ENCODE peak calls at places on chromosomes 16 and 17, in five cellular contexts. S is psoas muscle, Q is PC-3, P is cardiac muscle cell, U is A549. L is an unnamed sample.

GRCh38 chr16:24906199-24906808 is 60.5 kb downstream of the SLC5A11 start:
- DNase-seq in S (no peak), Q (peak), P (no peak), U (peak), L (no peak)

GRCh38 chr16:57372372-57373116 is at the start of gene CX3CL1:
- DNase-seq in S (peak), Q (no peak), P (peak), U (no peak), L (no peak)

GRCh38 chr17:27543958-27544349 is 87.0 kb upstream of the LGALS9 start:
- DNase-seq in S (no peak), Q (no peak), P (no peak), U (no peak), L (no peak)

GRCh38 chr17:29443041-29443440 is 52.9 kb downstream of the TAOK1 start:
- DNase-seq in S (no peak), Q (no peak), P (no peak), U (no peak), L (no peak)

GRCh38 chr17:74873874-74874614 is 1.2 kb upstream of the FDXR start:
- DNase-seq in S (no peak), Q (peak), P (no peak), U (peak), L (no peak)

GRCh38 chr17:72302735-72303134 is 181.9 kb downstream of the SOX9 start:
- DNase-seq in S (no peak), Q (no peak), P (no peak), U (no peak), L (no peak)

GRCh38 chr17:2598166-2598565 is 4.7 kb downstream of the PAFAH1B1 start:
- DNase-seq in S (no peak), Q (peak), P (no peak), U (no peak), L (no peak)

GRCh38 chr16:75620326-75621169 is 2.5 kb downstream of the ADAT1 start:
- DNase-seq in S (no peak), Q (no peak), P (no peak), U (no peak), L (no peak)

GRCh38 chr17:28944862-28945741 is 6.2 kb downstream of the PHF12 start:
- DNase-seq in S (no peak), Q (peak), P (no peak), U (no peak), L (no peak)

GRCh38 chr16:77062878-77063566 is 128.0 kb upstream of the MON1B start:
- DNase-seq in S (no peak), Q (no peak), P (no peak), U (no peak), L (no peak)

GRCh38 chr16:57244463-57244766 is 644 bp upstream of the ARL2BP start:
- DNase-seq in S (no peak), Q (no peak), P (no peak), U (no peak), L (no peak)

GRCh38 chr16:67164599-67165061 is at the start of gene HSF4:
- DNase-seq in S (peak), Q (no peak), P (peak), U (no peak), L (no peak)

GRCh38 chr17:41972571-41973411 is 6.2 kb downstream of the CNP start:
- DNase-seq in S (peak), Q (peak), P (no peak), U (no peak), L (no peak)

GRCh38 chr17:20206068-20206467 is 196.9 kb downstream of the SPECC1 start:
- DNase-seq in S (no peak), Q (peak), P (no peak), U (peak), L (peak)

GRCh38 chr17:78883533-78884131 is 19.4 kb downstream of the CEP295NL start:
- DNase-seq in S (peak), Q (peak), P (peak), U (peak), L (peak)

GRCh38 chr16:17307501-17307900 is 163.3 kb downstream of the XYLT1 start:
- DNase-seq in S (no peak), Q (no peak), P (no peak), U (no peak), L (no peak)

GRCh38 chr17:80599546-80600305 is 55.1 kb downstream of the RPTOR start:
- DNase-seq in S (no peak), Q (no peak), P (no peak), U (peak), L (no peak)

GRCh38 chr17:50043290-50044148 is 12.4 kb upstream of the ITGA3 start:
- DNase-seq in S (peak), Q (peak), P (no peak), U (no peak), L (no peak)

GRCh38 chr16:2121853-2122252 is 13.8 kb downstream of the PKD1 start:
- DNase-seq in S (peak), Q (no peak), P (no peak), U (no peak), L (no peak)

GRCh38 chr16:50609049-50609832 is 61.0 kb downstream of the NKD1 start:
- DNase-seq in S (no peak), Q (no peak), P (peak), U (no peak), L (no peak)

GRCh38 chr16:66479661-66480264 is 52.7 kb downstream of the BEAN1 start:
- DNase-seq in S (no peak), Q (no peak), P (no peak), U (no peak), L (no peak)

GRCh38 chr16:76125871-76126270 is 151.3 kb upstream of the CNTNAP4 start:
- DNase-seq in S (no peak), Q (no peak), P (no peak), U (no peak), L (no peak)

GRCh38 chr16:16938009-16938408 is 532.8 kb downstream of the XYLT1 start:
- DNase-seq in S (no peak), Q (no peak), P (no peak), U (no peak), L (no peak)

GRCh38 chr17:30300803-30301202 is 9.1 kb upstream of the BLMH start:
- DNase-seq in S (no peak), Q (no peak), P (no peak), U (no peak), L (no peak)

GRCh38 chr16:13351222-13351621 is 449.8 kb downstream of the SHISA9 start:
- DNase-seq in S (no peak), Q (no peak), P (no peak), U (no peak), L (no peak)

GRCh38 chr16:74603848-74604247 is 3.1 kb downstream of the GLG1 start:
- DNase-seq in S (no peak), Q (peak), P (no peak), U (no peak), L (no peak)

DNA sequence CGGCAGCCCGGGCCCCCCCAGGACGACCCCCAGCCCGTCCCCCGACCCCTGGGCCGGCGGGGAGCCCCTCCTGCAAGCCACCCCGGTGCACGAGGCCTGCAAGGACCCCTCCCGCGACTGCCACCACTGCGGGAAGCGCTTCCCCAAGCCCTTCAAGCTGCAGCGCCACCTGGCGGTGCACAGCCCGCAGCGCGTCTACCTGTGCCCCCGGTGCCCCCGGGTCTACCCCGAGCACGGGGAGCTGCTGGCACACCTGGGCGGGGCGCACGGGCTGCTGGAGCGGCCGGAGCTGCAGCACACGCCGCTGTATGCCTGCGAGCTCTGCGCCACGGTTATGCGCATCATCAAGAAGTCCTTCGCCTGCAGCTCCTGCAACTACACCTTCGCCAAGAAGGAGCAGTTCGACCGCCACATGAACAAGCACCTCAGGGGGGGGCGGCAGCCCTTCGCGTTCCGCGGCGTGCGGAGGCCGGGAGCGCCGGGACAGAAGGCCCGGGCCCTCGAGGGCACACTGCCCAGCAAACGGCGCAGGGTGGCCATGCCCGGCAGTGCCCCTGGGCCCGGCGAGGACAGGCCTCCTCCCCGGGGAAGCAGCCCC is 15.6 kb upstream of the ZFPM1 start:
- DNase-seq in S (no peak), Q (peak), P (peak), U (peak), L (no peak)
- TF ChIP-seq CTCF in S (peak), Q (peak), P (peak), U (peak), L (peak)

GRCh38 chr17:58330997-58331814 is 2.6 kb upstream of the TSPOAP1 start:
- DNase-seq in S (no peak), Q (no peak), P (no peak), U (no peak), L (no peak)
- H3K27ac ChIP-seq in S (no peak), Q (no peak), P (no peak), U (peak), L (no peak)

DNA sequence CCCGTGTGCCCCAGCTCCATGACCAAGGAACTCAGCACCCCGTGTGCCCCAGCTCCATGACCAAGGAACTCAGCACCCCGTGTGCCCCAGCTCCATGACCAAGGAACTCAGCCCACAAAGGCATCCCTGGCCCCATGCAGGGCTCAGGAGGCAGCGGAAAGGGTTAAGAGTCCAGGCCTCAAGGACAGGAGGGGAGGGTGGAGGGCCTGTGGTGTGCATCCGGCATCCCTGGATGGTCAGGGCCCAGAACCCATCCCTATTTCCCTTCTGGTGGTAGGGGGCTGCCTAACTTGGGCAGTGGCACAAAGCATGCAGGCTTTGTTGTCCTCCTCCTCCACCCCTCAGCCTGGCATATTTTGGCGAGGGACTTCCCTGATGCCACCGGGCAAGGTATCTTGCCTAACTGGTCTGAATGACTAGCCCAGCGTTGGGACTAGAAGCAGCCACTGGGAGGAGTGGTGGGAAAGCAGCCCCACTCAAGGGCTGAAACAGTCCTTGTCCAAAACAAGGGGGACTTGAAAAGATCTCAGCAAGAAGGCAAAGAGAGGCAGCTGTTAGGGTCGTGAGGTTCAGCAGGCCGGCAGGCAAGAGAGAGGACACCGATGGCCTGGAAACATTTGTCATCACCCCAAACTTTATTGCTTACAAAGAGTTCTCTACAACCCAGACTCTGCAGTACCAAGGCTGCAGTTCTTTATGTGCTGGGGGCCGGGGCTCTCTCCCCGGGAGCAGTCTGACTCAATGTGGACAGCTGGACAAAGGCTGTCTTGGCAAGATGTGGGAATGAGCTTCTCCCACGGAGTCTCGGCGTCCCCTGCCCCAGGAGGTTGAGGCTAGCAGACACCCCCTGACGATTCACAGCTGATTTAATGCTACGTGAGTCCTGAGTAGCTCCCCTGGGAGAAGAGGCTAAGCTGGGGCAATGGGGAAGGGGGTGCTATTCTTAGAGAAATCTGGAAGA is 902 bp upstream of the SPATA32 start:
- DNase-seq in S (no peak), Q (peak), P (no peak), U (peak), L (no peak)
- TF ChIP-seq CTCF in S (no peak), Q (peak), P (peak), U (no peak), L (no peak)

GRCh38 chr16:539901-540530 is 12.5 kb downstream of the CAPN15 start:
- DNase-seq in S (no peak), Q (no peak), P (no peak), U (no peak), L (no peak)
- H3K27ac ChIP-seq in S (no peak), Q (no peak), P (no peak), U (peak), L (no peak)

DNA sequence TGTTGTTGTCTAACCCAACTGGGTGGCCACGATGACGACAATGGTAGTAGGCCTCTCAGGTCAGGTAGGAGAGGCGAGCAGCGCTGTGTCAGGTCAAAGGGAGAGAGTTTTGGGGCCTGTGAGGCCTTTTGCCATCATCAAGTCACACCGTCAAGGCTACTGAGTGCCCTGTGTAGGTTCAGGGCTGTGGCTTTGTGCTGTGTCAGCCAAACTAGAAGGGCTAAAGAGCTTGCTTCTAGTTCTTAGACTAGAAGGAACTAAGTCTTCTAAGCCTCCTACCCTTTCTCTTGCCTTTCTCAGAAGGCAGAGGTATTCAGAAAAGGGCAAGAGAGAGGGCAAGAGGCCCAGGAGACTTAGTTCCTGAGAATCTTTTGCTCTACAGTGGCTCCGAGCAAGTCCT is 25.0 kb upstream of the EFCAB13 start:
- DNase-seq in S (no peak), Q (no peak), P (no peak), U (no peak), L (no peak)
- TF ChIP-seq CTCF in S (no peak), Q (no peak), P (no peak), U (no peak), L (no peak)

GRCh38 chr16:87375426-87376135 is 8.0 kb downstream of the FBXO31 start:
- DNase-seq in S (peak), Q (no peak), P (no peak), U (no peak), L (no peak)
- H3K27ac ChIP-seq in S (peak), Q (no peak), P (peak), U (peak), L (no peak)

DNA sequence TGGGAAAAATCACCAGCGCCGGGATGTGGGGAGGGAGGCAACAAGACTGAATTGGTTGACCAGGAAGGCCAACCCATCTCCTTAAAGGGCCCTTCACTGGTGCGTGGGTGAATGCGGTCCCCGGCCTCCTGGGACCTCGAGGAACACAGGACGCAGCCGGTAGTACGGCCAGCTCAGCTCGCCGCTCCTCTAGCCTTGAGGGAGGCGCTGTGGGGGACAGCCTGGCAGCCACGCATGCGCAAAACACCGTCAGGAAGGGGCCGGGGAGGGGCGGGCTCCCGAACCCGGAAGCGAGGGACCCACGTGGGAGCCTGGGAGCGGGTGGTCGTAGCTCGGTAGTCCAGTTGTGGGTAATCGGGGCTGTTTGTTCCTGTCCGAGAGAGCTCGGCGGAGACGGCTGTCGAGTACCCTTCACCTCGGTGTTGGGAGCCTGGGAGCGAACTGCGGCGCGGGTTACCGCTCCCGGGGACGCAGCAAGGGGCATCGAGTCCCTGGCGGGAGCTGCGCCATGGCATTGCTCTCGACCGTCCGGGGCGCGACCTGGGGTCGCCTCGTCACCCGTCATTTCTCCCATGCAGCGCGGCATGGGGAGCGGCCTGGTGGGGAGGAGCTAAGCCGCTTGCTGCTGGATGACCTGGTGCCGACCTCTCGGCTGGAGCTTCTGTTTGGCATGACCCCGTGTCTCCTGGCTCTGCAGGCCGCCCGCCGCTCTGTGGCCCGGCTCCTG is at the start of gene MRM1:
- DNase-seq in S (peak), Q (peak), P (peak), U (peak), L (peak)
- TF ChIP-seq CTCF in S (no peak), Q (no peak), P (peak), U (peak), L (peak)

GRCh38 chr16:8944113-8944765 is 19.5 kb downstream of the USP7 start:
- DNase-seq in S (no peak), Q (no peak), P (no peak), U (no peak), L (no peak)
- H3K27ac ChIP-seq in S (peak), Q (no peak), P (peak), U (no peak), L (no peak)

DNA sequence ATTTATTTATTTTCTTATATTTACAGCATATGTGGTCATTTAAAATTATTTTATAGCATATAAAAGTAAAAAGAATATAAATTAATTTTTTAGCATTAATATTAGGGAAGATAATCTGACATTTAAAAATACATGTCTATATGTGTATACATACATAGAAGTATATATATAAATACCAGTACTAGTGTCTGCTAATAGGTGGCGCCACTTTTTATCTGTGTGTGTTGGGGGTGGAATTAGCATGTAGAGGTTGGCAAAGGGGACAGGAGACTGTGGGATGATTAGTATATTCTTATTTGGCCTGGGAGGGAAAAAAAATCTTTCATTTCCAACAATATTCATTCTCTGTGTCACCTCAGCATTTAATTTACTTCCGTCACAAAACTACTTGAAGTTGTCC is 359.1 kb downstream of the WWOX start:
- DNase-seq in S (no peak), Q (no peak), P (no peak), U (no peak), L (no peak)
- TF ChIP-seq CTCF in S (no peak), Q (no peak), P (no peak), U (no peak), L (no peak)

L was measured in thoracic aorta.